ENCODE peak calls at places on chromosomes 16 and 17, in four cellular contexts. T, O, X and M are unnamed samples.

GRCh38 chr16:69482410-69482951 is 58.1 kb downstream of the CYB5B start:
- DNase-seq in X (no peak), O (no peak), T (no peak), M (no peak)

GRCh38 chr16:66599726-66600125 is 4.8 kb upstream of the CMTM3 start:
- DNase-seq in X (no peak), O (no peak), T (no peak), M (no peak)

GRCh38 chr17:1561420-1562177 is 993 bp downstream of the PITPNA start:
- DNase-seq in O (no peak), T (no peak), X (no peak), M (no peak)

GRCh38 chr17:79188048-79188447 is 113.4 kb downstream of the ENGASE start:
- DNase-seq in T (no peak), X (no peak), O (no peak), M (no peak)

GRCh38 chr17:79242873-79243602 is 168.4 kb downstream of the ENGASE start:
- DNase-seq in T (no peak), O (no peak), X (no peak), M (no peak)

GRCh38 chr17:65787503-65787902 is 226.1 kb upstream of the AXIN2 start:
- DNase-seq in T (no peak), O (no peak), X (no peak), M (no peak)

GRCh38 chr16:50068550-50068949 is 2.8 kb downstream of the HEATR3 start:
- DNase-seq in X (no peak), T (no peak), O (no peak), M (no peak)

GRCh38 chr17:58337600-58338453 is 9.2 kb upstream of the TSPOAP1 start:
- DNase-seq in T (peak; percentile 73), X (no peak), O (peak; percentile 94), M (peak; percentile 86)

GRCh38 chr16:78506372-78507193 is 407.1 kb downstream of the WWOX start:
- DNase-seq in T (no peak), X (no peak), O (no peak), M (no peak)

GRCh38 chr17:8857919-8858318 is 9.6 kb downstream of the PIK3R6 start:
- DNase-seq in O (no peak), T (no peak), X (no peak), M (no peak)

GRCh38 chr17:51486091-51486490 is 225.7 kb downstream of the UTP18 start:
- DNase-seq in T (no peak), O (no peak), X (no peak), M (no peak)

GRCh38 chr16:30609002-30609927 is 924 bp downstream of the ZNF689 start:
- DNase-seq in X (no peak), O (no peak), T (no peak), M (no peak)

GRCh38 chr17:17186551-17187505 is 19.3 kb downstream of the PLD6 start:
- DNase-seq in T (no peak), O (no peak), X (no peak), M (no peak)

GRCh38 chr17:704111-704864 is 10.4 kb downstream of the VPS53 start:
- DNase-seq in X (no peak), O (no peak), T (no peak), M (no peak)

GRCh38 chr16:13633381-13633861 is 286.5 kb upstream of the ERCC4 start:
- DNase-seq in X (no peak), O (no peak), T (no peak), M (no peak)

GRCh38 chr17:46940692-46941404 is 17.9 kb downstream of the GOSR2 start:
- DNase-seq in T (peak; percentile 41), O (no peak), X (peak; percentile 44), M (peak; percentile 20)

GRCh38 chr16:81902025-81902424 is 109.2 kb downstream of the SDR42E1 start:
- DNase-seq in T (no peak), X (no peak), O (no peak), M (no peak)

GRCh38 chr16:3804426-3805016 is 76.0 kb downstream of the CREBBP start:
- DNase-seq in X (no peak), T (no peak), O (no peak), M (no peak)

GRCh38 chr16:73213761-73214480 is 166.0 kb upstream of the ZFHX3 start:
- DNase-seq in T (no peak), O (no peak), X (no peak), M (no peak)

GRCh38 chr16:89720520-89720858 is 209 bp downstream of the VPS9D1 start:
- DNase-seq in O (no peak), T (no peak), X (no peak), M (no peak)

GRCh38 chr16:2715519-2715918 is 4.5 kb downstream of the PRSS27 start:
- DNase-seq in T (peak; percentile 68), O (no peak), X (no peak), M (peak; percentile 76)